ENCODE peak calls at places on chromosomes 13 and 19, in nine cellular contexts. C is stomach; J is Peyer's patch; L is GM23338; Y is CD4-positive, alpha-beta T cell; V is endodermal cell; F is neural progenitor cell; Q is thoracic aorta; W is AG04450. D is an unnamed sample.
A peak's percentile ranks its signal among the peaks of the same experiment; 100 is the strongest.

GRCh38 chr13:49304356-49304755 is 56.6 kb downstream of the CDADC1 start:
- DNase-seq in Q (no peak), F (no peak), V (no peak), Y (no peak), W (no peak), L (no peak), J (no peak), C (no peak), D (no peak)

GRCh38 chr13:26050568-26051230 is 1.1 kb downstream of the SHISA2 start:
- DNase-seq in Q (no peak), F (peak; percentile 77), J (no peak), W (no peak), C (peak; percentile 49), V (peak; percentile 89), L (peak; percentile 79), Y (no peak), D (no peak)

GRCh38 chr13:31090921-31091624 is 70.6 kb downstream of the HSPH1 start:
- DNase-seq in W (no peak), J (no peak), V (peak; percentile 39), F (no peak), L (no peak), Q (no peak), C (no peak), Y (no peak), D (peak; percentile 47)

GRCh38 chr13:71417205-71417604 is 449.8 kb downstream of the DACH1 start:
- DNase-seq in J (no peak), L (no peak), W (no peak), Q (no peak), V (no peak), C (no peak), F (no peak), Y (no peak), D (no peak)

GRCh38 chr19:33435706-33436359 is 62.3 kb downstream of the CEBPG start:
- DNase-seq in L (no peak), Y (no peak), F (no peak), J (no peak), W (no peak), C (no peak), Q (no peak), V (no peak), D (no peak)

GRCh38 chr19:5960005-5961001 is 17.6 kb downstream of the RANBP3 start:
- DNase-seq in V (no peak), L (no peak), C (no peak), Y (no peak), J (no peak), Q (no peak), F (no peak), W (no peak), D (no peak)

GRCh38 chr13:52713894-52714293 is 25.7 kb downstream of the CNMD start:
- DNase-seq in Y (no peak), F (no peak), Q (no peak), V (no peak), L (no peak), W (no peak), C (no peak), J (no peak), D (no peak)

GRCh38 chr19:55647732-55648656 is at the start of gene CCDC106:
- DNase-seq in F (peak; percentile 90), Y (no peak), V (peak; percentile 91), L (peak; percentile 96), W (no peak), C (peak; percentile 64), J (peak; percentile 74), Q (no peak), D (no peak)

GRCh38 chr19:30362156-30362754 is 9.9 kb upstream of the ZNF536 start:
- DNase-seq in V (peak; percentile 30), W (no peak), C (peak; percentile 10), J (no peak), Q (no peak), F (no peak), Y (no peak), L (no peak), D (no peak)

GRCh38 chr13:81987159-81987558 is 1646.2 kb upstream of the SPRY2 start:
- DNase-seq in W (no peak), F (peak; percentile 29), Y (no peak), Q (no peak), C (no peak), J (no peak), L (peak; percentile 49), V (no peak), D (no peak)

DNA sequence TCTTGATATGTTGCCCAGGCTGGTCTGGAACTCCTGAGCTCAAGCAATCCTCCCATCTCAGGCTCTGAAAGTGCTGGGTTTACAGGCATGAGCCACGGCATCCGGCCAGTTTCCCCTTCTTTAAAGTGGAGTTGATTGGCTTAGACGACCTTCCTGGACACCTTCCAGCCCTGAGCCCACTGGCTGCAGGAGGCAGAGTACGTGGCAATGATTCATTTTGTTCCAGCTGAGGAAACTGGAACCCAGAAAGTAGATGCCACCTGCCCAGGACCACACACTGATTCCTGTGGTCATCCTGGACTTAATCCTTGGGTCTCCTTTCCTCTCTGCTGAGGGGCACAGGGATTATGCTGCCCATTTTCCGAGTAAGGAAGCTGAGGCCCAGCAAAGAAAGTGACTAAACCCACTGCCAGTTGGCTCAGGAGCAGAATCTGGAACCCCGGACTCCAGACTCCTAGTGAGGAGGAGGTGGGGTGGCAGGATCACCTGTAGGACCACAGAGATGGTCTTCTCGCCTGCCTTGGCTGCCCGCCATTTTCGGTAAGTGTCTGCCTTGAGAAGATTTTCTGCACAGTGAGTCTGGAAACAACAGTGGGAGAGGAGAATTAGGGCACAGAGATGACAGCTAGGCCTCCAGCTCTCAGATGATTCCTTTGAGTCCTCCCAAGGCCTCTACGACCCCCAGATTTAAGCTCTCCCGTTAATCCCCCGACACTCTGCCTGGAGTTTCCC is 737 bp downstream of the XRCC1 start:
- DNase-seq in Q (no peak), C (no peak), L (no peak), W (no peak), F (peak; percentile 38), V (no peak), J (no peak), Y (no peak), D (no peak)
- H3K27ac ChIP-seq in Q (peak overlapping the region; percentile 78), C (peak overlapping the region; percentile 92), L (peak overlapping the region; percentile 89), W (peak overlapping the region; percentile 61), F (no peak overlapping the region), V (no peak overlapping the region), J (peak overlapping the region; percentile 83), Y (peak overlapping the region; percentile 81), D (peak overlapping the region; percentile 79)

DNA sequence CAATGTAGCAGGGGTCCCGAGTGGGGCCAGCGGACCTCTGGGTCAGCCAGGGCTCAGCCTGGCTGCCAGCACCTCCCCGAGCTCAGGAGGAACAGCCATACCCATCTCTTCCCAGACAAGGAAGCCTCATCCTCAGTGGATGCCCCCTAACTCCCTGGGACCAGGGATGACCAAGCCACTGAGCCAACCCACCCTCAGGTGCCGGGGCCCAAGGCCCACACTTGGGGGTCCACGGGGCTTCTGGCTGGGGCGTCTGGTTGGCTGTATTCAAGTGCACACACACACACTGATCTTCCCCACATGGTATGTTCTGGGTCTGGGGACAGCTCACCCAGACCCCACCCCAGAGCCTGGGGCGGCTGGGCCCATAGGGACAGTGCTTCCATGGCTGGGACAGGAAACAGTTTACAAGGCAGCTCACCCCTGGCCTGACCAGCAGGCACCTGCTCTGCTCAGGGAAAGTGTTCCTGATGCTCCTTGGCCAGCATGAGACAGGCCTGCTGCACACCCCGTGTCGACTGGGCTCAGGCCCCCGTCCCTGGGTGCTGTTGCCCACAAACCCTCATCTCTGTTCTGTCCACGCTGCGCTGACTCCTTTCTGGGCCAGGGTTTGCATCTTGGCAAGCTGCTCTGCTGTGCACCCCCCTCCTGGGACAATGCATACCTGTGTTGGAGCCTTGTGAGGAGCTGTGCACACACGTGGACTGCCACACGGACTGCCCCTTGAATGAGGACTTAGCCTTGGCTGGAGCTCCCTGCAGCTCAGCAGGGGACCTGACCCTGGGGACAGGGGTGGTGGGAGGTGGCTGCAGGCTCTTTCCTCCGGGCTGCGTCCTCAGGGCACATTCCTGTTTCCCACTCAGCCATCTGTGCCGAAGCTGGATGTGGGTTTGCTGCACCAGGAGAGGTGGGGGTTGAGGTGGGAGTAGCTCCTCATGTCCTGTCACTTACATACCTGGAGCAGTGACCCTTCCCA is 7.9 kb downstream of the RAB11B start:
- DNase-seq in W (no peak), L (no peak), C (no peak), F (no peak), Q (no peak), Y (no peak), V (no peak), J (peak; percentile 36), D (no peak)
- H3K27ac ChIP-seq in W (no peak overlapping the region), L (no peak overlapping the region), C (peak overlapping the region; percentile 100), F (no peak overlapping the region), Q (no peak overlapping the region), Y (no peak overlapping the region), V (no peak overlapping the region), J (no peak overlapping the region), D (peak overlapping the region; percentile 35)

DNA sequence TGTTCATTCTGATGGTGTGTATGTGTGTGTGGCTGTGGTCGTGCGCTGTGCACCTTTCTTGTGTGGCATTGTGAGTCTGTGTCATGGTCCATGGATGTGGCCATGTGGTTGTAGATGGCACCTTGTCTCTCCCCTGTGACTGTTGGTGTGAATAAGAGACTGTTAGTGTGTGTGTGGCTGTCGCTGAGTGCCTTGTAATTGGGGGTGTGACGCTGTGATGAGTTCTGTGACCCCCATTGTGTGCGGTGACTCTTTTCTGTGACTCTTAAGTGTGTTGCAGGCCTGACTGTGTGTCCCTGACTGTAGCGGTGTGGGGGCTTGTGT is 804 bp downstream of the PLPPR2 start:
- DNase-seq in L (no peak), J (no peak), C (no peak), W (no peak), Q (no peak), F (no peak), Y (no peak), V (no peak), D (no peak)
- H3K27ac ChIP-seq in L (no peak overlapping the region), J (no peak overlapping the region), C (peak overlapping the region; percentile 80), W (no peak overlapping the region), Q (peak overlapping the region; percentile 55), F (no peak overlapping the region), Y (no peak overlapping the region), V (no peak overlapping the region), D (no peak overlapping the region)

GRCh38 chr13:95058680-95059079 is 242.6 kb downstream of the ABCC4 start:
- DNase-seq in F (no peak), Y (no peak), W (no peak), L (no peak), C (no peak), Q (no peak), J (no peak), V (no peak), D (no peak)

GRCh38 chr13:95059306-95059705 is 241.9 kb downstream of the ABCC4 start:
- DNase-seq in J (no peak), L (peak; percentile 68), W (no peak), Y (no peak), V (peak; percentile 76), F (peak; percentile 70), C (no peak), Q (no peak), D (no peak)

GRCh38 chr13:95056266-95056665 is 245.0 kb downstream of the ABCC4 start:
- DNase-seq in V (no peak), W (no peak), C (no peak), J (no peak), L (no peak), Q (no peak), Y (no peak), F (peak; percentile 79), D (no peak)

DNA sequence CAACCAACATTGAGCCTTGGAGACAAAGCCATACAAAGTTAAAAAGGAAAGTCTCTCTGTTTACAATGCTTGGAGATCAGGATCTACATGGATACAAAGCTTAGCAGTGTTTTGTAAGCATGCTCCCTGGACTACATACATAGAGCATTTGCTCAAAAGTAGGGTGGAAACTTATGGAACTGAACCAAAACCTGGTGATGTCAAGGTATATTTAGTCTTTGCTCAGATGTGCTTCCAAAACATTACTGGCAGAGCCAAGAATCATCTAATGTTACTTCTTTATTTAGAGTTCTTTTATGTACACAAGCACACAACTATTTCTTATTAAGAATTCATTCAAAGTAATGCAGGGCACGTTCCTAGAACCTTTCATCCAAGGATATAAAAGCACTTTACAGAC is 241.1 kb downstream of the ABCC4 start:
- DNase-seq in C (no peak), L (no peak), F (no peak), W (no peak), J (no peak), Y (no peak), Q (no peak), V (no peak), D (no peak)
- H3K27ac ChIP-seq in C (no peak overlapping the region), L (no peak overlapping the region), F (no peak overlapping the region), W (no peak overlapping the region), J (no peak overlapping the region), Y (no peak overlapping the region), Q (no peak overlapping the region), V (no peak overlapping the region), D (no peak overlapping the region)